ENCODE peak calls at places on chromosome 10, in nine cellular contexts. J is H54, V is gastrocnemius medialis, R is heart left ventricle, E is uterus, Y is adrenal gland, F is HepG2, P is sigmoid colon, O is GM12892. X is an unnamed sample.

GRCh38 chr10:16795410-16796073 is 21.7 kb downstream of the RSU1 start:
- DNase-seq in J (no peak), V (no peak), R (no peak), E (no peak), Y (no peak), F (no peak), P (no peak), O (no peak), X (no peak)

GRCh38 chr10:97584060-97584797 is at the start of gene HOGA1:
- DNase-seq in J (peak), V (peak), R (peak), E (peak), Y (peak), F (peak), P (no peak), O (no peak), X (peak)

GRCh38 chr10:69384320-69384719 is 32.4 kb downstream of the TACR2 start:
- DNase-seq in J (no peak), V (no peak), R (peak), E (no peak), Y (no peak), F (no peak), P (no peak), O (no peak), X (no peak)

GRCh38 chr10:26743091-26743490 is 45.6 kb downstream of the PDSS1 start:
- DNase-seq in J (no peak), V (no peak), R (no peak), E (no peak), Y (no peak), F (no peak), P (no peak), O (no peak), X (no peak)

GRCh38 chr10:43682956-43683355 is 34.3 kb upstream of the ZNF32 start:
- DNase-seq in J (no peak), V (no peak), R (no peak), E (no peak), Y (no peak), F (no peak), P (no peak), O (no peak), X (no peak)

GRCh38 chr10:13809447-13809846 is 222.7 kb downstream of the PRPF18 start:
- DNase-seq in J (no peak), V (no peak), R (no peak), E (no peak), Y (no peak), F (no peak), P (no peak), O (no peak), X (no peak)

GRCh38 chr10:62136931-62137330 is 131.7 kb downstream of the RTKN2 start:
- DNase-seq in J (no peak), V (no peak), R (no peak), E (no peak), Y (no peak), F (no peak), P (no peak), O (no peak), X (no peak)

GRCh38 chr10:44706745-44707144 is 204.4 kb upstream of the TMEM72 start:
- DNase-seq in J (peak), V (no peak), R (no peak), E (no peak), Y (no peak), F (no peak), P (no peak), O (no peak), X (no peak)

GRCh38 chr10:25231751-25232150 is 57.0 kb downstream of the GPR158 start:
- DNase-seq in J (no peak), V (no peak), R (no peak), E (no peak), Y (no peak), F (no peak), P (no peak), O (no peak), X (no peak)

GRCh38 chr10:125146791-125147604 is 13.4 kb downstream of the CTBP2 start:
- DNase-seq in J (no peak), V (no peak), R (no peak), E (no peak), Y (no peak), F (no peak), P (no peak), O (no peak), X (no peak)

GRCh38 chr10:129514568-129515451 is 47.8 kb downstream of the MGMT start:
- DNase-seq in J (no peak), V (no peak), R (no peak), E (no peak), Y (no peak), F (no peak), P (no peak), O (no peak), X (no peak)

GRCh38 chr10:32379314-32379949 is 32.5 kb upstream of the EPC1 start:
- DNase-seq in J (peak), V (no peak), R (no peak), E (no peak), Y (no peak), F (peak), P (no peak), O (no peak), X (no peak)

GRCh38 chr10:77463967-77464745 is 173.5 kb downstream of the KCNMA1 start:
- DNase-seq in J (peak), V (no peak), R (no peak), E (no peak), Y (no peak), F (no peak), P (no peak), O (no peak), X (no peak)

GRCh38 chr10:93357680-93358079 is 124.5 kb downstream of the MYOF start:
- DNase-seq in J (no peak), V (no peak), R (no peak), E (no peak), Y (no peak), F (peak), P (no peak), O (no peak), X (no peak)

GRCh38 chr10:3781458-3782098 is 3.4 kb downstream of the KLF6 start:
- DNase-seq in J (no peak), V (no peak), R (peak), E (no peak), Y (peak), F (no peak), P (peak), O (no peak), X (no peak)

GRCh38 chr10:121112618-121113384 is 261.6 kb downstream of the WDR11 start:
- DNase-seq in J (no peak), V (no peak), R (no peak), E (no peak), Y (peak), F (no peak), P (no peak), O (no peak), X (no peak)

GRCh38 chr10:49655099-49655498 is 24.4 kb upstream of the C10orf53 start:
- DNase-seq in J (no peak), V (no peak), R (no peak), E (no peak), Y (no peak), F (no peak), P (no peak), O (no peak), X (no peak)

GRCh38 chr10:533186-533585 is 156.3 kb downstream of the DIP2C start:
- DNase-seq in J (no peak), V (no peak), R (peak), E (peak), Y (no peak), F (peak), P (no peak), O (no peak), X (no peak)

GRCh38 chr10:76033457-76034196 is 602.2 kb downstream of the LRMDA start:
- DNase-seq in J (no peak), V (no peak), R (no peak), E (peak), Y (no peak), F (peak), P (no peak), O (no peak), X (no peak)

GRCh38 chr10:72009430-72010081 is 45.4 kb downstream of the CHST3 start:
- DNase-seq in J (no peak), V (peak), R (peak), E (peak), Y (peak), F (no peak), P (peak), O (no peak), X (peak)

GRCh38 chr10:77041636-77042258 is 595.9 kb downstream of the KCNMA1 start:
- DNase-seq in J (no peak), V (no peak), R (no peak), E (no peak), Y (peak), F (no peak), P (no peak), O (no peak), X (no peak)

GRCh38 chr10:93816123-93816747 is 58.5 kb downstream of the LGI1 start:
- DNase-seq in J (peak), V (no peak), R (peak), E (peak), Y (peak), F (peak), P (peak), O (peak), X (peak)

GRCh38 chr10:99682752-99683151 is 23.4 kb downstream of the ENTPD7 start:
- DNase-seq in J (no peak), V (no peak), R (no peak), E (no peak), Y (no peak), F (no peak), P (no peak), O (no peak), X (no peak)

GRCh38 chr10:86335831-86336230 is 30.8 kb downstream of the GRID1 start:
- DNase-seq in J (no peak), V (no peak), R (no peak), E (no peak), Y (no peak), F (no peak), P (peak), O (no peak), X (no peak)

GRCh38 chr10:129344956-129345355 is 122.1 kb upstream of the MGMT start:
- DNase-seq in J (no peak), V (no peak), R (no peak), E (no peak), Y (no peak), F (no peak), P (no peak), O (no peak), X (no peak)

GRCh38 chr10:71116426-71116825 is 95.9 kb upstream of the UNC5B start:
- DNase-seq in J (no peak), V (no peak), R (no peak), E (no peak), Y (no peak), F (no peak), P (no peak), O (no peak), X (no peak)

GRCh38 chr10:74896788-74897527 is 70.6 kb downstream of the KAT6B start:
- DNase-seq in J (no peak), V (no peak), R (no peak), E (no peak), Y (no peak), F (no peak), P (no peak), O (no peak), X (no peak)

GRCh38 chr10:25063157-25063556 is 46.7 kb downstream of the THNSL1 start:
- DNase-seq in J (no peak), V (no peak), R (no peak), E (no peak), Y (no peak), F (no peak), P (no peak), O (no peak), X (no peak)

GRCh38 chr10:76436367-76436766 is 1004.9 kb downstream of the LRMDA start:
- DNase-seq in J (no peak), V (peak), R (peak), E (no peak), Y (no peak), F (no peak), P (no peak), O (no peak), X (no peak)

GRCh38 chr10:13231808-13232207 is 2.4 kb downstream of the UCMA start:
- DNase-seq in J (no peak), V (no peak), R (no peak), E (no peak), Y (no peak), F (no peak), P (no peak), O (no peak), X (no peak)

GRCh38 chr10:118835682-118836326 is 81.0 kb upstream of the CACUL1 start:
- DNase-seq in J (no peak), V (no peak), R (no peak), E (peak), Y (peak), F (no peak), P (no peak), O (no peak), X (no peak)

GRCh38 chr10:122953827-122954730 is at the start of gene C10orf88:
- DNase-seq in J (peak), V (peak), R (peak), E (peak), Y (peak), F (peak), P (peak), O (peak), X (peak)
- TF ChIP-seq POLR2A in J (no peak), V (no peak), R (peak), E (no peak), Y (peak), F (peak), P (no peak), O (peak), X (peak)

DNA sequence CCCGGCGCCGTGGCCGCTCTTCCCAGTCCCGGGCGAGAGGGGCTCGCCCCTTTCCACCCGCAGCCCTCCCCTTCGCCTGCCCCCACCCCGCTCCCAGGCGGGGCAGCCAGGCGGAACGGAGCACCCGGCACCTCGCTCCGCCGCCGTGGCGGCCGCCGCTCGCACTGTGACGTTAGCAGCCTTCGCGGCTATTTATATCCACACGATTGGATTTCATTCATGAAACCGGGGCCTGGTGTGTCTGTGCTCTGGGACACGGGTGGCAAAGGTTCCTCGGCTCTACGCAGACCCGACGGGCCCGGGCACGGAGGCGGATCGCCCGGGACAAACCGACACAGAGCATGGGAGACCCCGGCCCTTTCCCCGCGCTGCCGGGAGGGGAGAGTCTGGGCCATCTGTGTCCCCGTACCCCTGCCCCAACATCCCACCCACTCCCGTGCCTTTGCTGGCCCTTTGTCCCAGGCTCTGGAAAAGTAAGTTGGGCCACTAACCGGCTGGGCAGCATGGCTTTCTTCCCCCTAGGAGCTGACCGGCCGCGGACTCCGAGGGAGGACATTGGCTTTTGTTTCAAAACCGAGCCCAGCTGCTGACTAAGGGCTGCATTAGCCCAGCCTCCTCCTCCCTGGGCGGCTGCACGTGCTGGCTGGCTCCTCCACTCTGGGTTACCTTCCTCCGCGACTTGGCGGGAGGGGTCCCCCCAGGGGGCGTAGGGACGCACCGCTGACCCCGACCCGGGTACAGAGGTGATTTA is at the start of gene RHOBTB1:
- DNase-seq in J (peak), V (peak), R (peak), E (peak), Y (peak), F (peak), P (peak), O (no peak), X (peak)
- TF ChIP-seq POLR2A in J (peak), V (peak), R (peak), E (peak), Y (peak), F (peak), P (peak), O (no peak), X (peak)

GRCh38 chr10:132402781-132403241 is 5.8 kb downstream of the PWWP2B start:
- DNase-seq in J (no peak), V (no peak), R (peak), E (no peak), Y (peak), F (no peak), P (peak), O (no peak), X (no peak)

GRCh38 chr10:132404911-132405462 is 8.0 kb downstream of the PWWP2B start:
- DNase-seq in J (no peak), V (no peak), R (peak), E (no peak), Y (peak), F (no peak), P (no peak), O (no peak), X (no peak)

GRCh38 chr10:132405463-132405991 is 8.5 kb downstream of the PWWP2B start:
- DNase-seq in J (no peak), V (no peak), R (no peak), E (no peak), Y (no peak), F (no peak), P (no peak), O (no peak), X (no peak)

GRCh38 chr10:132404169-132404880 is 7.3 kb downstream of the PWWP2B start:
- DNase-seq in J (no peak), V (no peak), R (peak), E (no peak), Y (peak), F (no peak), P (no peak), O (no peak), X (no peak)

GRCh38 chr10:132403511-132404168 is 6.6 kb downstream of the PWWP2B start:
- DNase-seq in J (no peak), V (no peak), R (peak), E (no peak), Y (peak), F (no peak), P (no peak), O (no peak), X (no peak)
- TF ChIP-seq POLR2A in J (no peak), V (no peak), R (no peak), E (no peak), Y (no peak), F (no peak), P (no peak), O (no peak), X (no peak)

GRCh38 chr10:6145979-6146432 is 56.7 kb upstream of the PFKFB3 start:
- DNase-seq in J (no peak), V (no peak), R (no peak), E (no peak), Y (no peak), F (no peak), P (no peak), O (no peak), X (no peak)

GRCh38 chr10:6143128-6143527 is 54.3 kb downstream of the RBM17 start:
- DNase-seq in J (no peak), V (no peak), R (no peak), E (no peak), Y (no peak), F (no peak), P (no peak), O (no peak), X (no peak)

GRCh38 chr10:6146921-6147320 is 55.8 kb upstream of the PFKFB3 start:
- DNase-seq in J (no peak), V (no peak), R (no peak), E (no peak), Y (no peak), F (peak), P (no peak), O (no peak), X (no peak)

GRCh38 chr10:6145414-6145978 is 56.7 kb downstream of the RBM17 start:
- DNase-seq in J (no peak), V (no peak), R (no peak), E (no peak), Y (no peak), F (no peak), P (no peak), O (no peak), X (no peak)

DNA sequence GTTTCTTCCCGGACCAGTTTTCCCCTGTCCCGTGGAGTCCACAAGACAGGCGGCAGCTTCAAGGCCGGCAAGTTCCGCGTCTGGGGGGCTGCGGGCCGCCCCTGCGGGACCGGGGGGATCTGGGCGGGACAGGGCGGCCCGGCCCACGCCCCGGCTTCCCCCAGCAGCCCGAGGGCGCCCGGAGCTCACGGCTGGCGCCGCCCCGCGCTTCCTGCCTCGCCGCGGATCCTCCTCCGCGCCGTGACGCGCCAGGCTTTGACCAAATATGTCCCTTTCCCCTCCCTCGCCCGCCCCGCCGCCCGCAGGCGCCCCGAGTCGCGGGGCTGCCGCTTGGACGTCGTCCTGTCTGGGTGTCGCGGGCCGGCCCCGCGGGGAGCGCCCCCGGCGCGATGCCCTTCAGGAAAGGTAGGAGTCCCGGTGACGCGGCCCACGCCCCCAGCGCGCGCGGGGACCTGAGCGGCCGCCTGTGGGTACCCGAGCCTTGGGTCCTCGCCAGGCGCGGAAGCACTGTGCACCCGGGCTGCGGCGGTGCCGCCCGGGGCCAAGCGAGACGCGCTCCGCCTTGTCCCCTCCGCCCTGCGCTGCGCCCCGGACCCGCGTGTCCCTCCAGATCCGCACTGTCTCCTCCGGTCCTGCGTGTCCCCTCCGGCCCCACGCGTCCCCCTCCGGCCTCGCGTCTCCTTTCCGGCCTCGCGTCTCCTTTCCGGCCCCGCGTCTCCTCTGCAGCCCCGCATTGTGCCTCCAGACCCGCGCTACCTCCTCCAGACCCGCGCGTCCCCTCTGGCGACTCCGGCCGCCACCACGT is 56.0 kb downstream of the RBM17 start:
- DNase-seq in J (no peak), V (peak), R (peak), E (peak), Y (peak), F (peak), P (peak), O (peak), X (peak)
- TF ChIP-seq POLR2A in J (peak), V (peak), R (peak), E (peak), Y (peak), F (no peak), P (no peak), O (no peak), X (peak)

GRCh38 chr10:11670311-11670825 is 58.9 kb upstream of the USP6NL start:
- DNase-seq in J (no peak), V (no peak), R (no peak), E (no peak), Y (no peak), F (no peak), P (peak), O (no peak), X (no peak)

GRCh38 chr10:11663763-11664555 is 52.5 kb upstream of the USP6NL start:
- DNase-seq in J (no peak), V (no peak), R (no peak), E (no peak), Y (no peak), F (no peak), P (no peak), O (peak), X (no peak)

GRCh38 chr10:11672836-11673235 is 61.4 kb upstream of the USP6NL start:
- DNase-seq in J (no peak), V (no peak), R (no peak), E (no peak), Y (no peak), F (no peak), P (peak), O (no peak), X (no peak)

GRCh38 chr10:11668847-11669610 is 57.6 kb upstream of the USP6NL start:
- DNase-seq in J (no peak), V (no peak), R (no peak), E (no peak), Y (no peak), F (no peak), P (no peak), O (no peak), X (no peak)

DNA sequence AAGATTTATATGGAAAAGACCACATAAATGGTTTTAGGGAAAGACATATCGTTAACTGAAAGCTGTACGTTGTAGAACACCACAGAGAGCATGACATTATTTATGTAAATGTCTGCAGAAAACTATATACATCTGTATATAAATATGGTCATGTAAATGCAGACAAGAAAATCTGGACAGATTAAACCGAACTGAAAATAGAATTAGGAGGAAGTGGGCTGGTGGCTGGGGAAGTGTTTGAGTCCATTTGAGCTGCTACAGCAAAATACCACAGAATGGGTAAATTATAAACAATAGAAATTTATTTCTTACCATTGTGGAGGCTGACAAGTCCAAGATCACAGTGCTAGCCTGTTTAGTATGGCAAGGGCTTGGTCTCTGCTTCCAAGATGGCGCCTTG is 56.3 kb upstream of the USP6NL start:
- DNase-seq in J (no peak), V (no peak), R (no peak), E (no peak), Y (no peak), F (no peak), P (no peak), O (no peak), X (no peak)
- TF ChIP-seq POLR2A in J (no peak), V (no peak), R (no peak), E (no peak), Y (no peak), F (no peak), P (no peak), O (no peak), X (no peak)